ENCODE peak calls at places on chromosomes 16 and 17, in nine cellular contexts. One of them, this sample, is unnamed.

GRCh38 chr17:61335845-61336655 is 63.6 kb upstream of the TBX2 start:
- DNase-seq in fibroblast of mammary gland: peak
- DNase-seq in bronchial epithelial cell: no peak
- DNase-seq in endothelial cell: no peak
- DNase-seq in foreskin fibroblast: no peak
- DNase-seq in choroid plexus epithelial cell: peak
- DNase-seq in A549: peak
- DNase-seq in MCF 10A: peak
- DNase-seq in fibroblast of lung: peak
- DNase-seq in this sample: peak

GRCh38 chr16:53219795-53220194 is 165.0 kb downstream of the CHD9 start:
- DNase-seq in fibroblast of mammary gland: peak
- DNase-seq in bronchial epithelial cell: peak
- DNase-seq in endothelial cell: no peak
- DNase-seq in foreskin fibroblast: peak
- DNase-seq in choroid plexus epithelial cell: peak
- DNase-seq in A549: peak
- DNase-seq in MCF 10A: no peak
- DNase-seq in fibroblast of lung: peak
- DNase-seq in this sample: no peak

GRCh38 chr17:45318561-45319230 is 1.9 kb upstream of the MAP3K14 start:
- DNase-seq in fibroblast of mammary gland: no peak
- DNase-seq in bronchial epithelial cell: peak
- DNase-seq in endothelial cell: no peak
- DNase-seq in foreskin fibroblast: no peak
- DNase-seq in choroid plexus epithelial cell: no peak
- DNase-seq in A549: no peak
- DNase-seq in MCF 10A: peak
- DNase-seq in fibroblast of lung: no peak
- DNase-seq in this sample: no peak

GRCh38 chr17:10743316-10744009 is 13.6 kb upstream of the TMEM220 start:
- DNase-seq in fibroblast of mammary gland: peak
- DNase-seq in bronchial epithelial cell: peak
- DNase-seq in endothelial cell: no peak
- DNase-seq in foreskin fibroblast: no peak
- DNase-seq in choroid plexus epithelial cell: peak
- DNase-seq in A549: no peak
- DNase-seq in MCF 10A: peak
- DNase-seq in fibroblast of lung: peak
- DNase-seq in this sample: no peak

GRCh38 chr16:88439016-88439415 is 14.1 kb upstream of the ZFPM1 start:
- DNase-seq in fibroblast of mammary gland: no peak
- DNase-seq in bronchial epithelial cell: no peak
- DNase-seq in endothelial cell: no peak
- DNase-seq in foreskin fibroblast: no peak
- DNase-seq in choroid plexus epithelial cell: no peak
- DNase-seq in A549: no peak
- DNase-seq in MCF 10A: no peak
- DNase-seq in fibroblast of lung: no peak
- DNase-seq in this sample: no peak

GRCh38 chr16:22089910-22090309 is 2.4 kb upstream of the VWA3A start:
- DNase-seq in fibroblast of mammary gland: no peak
- DNase-seq in bronchial epithelial cell: no peak
- DNase-seq in endothelial cell: no peak
- DNase-seq in foreskin fibroblast: no peak
- DNase-seq in choroid plexus epithelial cell: no peak
- DNase-seq in A549: no peak
- DNase-seq in MCF 10A: no peak
- DNase-seq in fibroblast of lung: no peak
- DNase-seq in this sample: no peak

GRCh38 chr16:74477226-74477625 is 55.9 kb upstream of the CLEC18B start:
- DNase-seq in fibroblast of mammary gland: no peak
- DNase-seq in bronchial epithelial cell: no peak
- DNase-seq in endothelial cell: no peak
- DNase-seq in foreskin fibroblast: no peak
- DNase-seq in choroid plexus epithelial cell: no peak
- DNase-seq in A549: peak
- DNase-seq in MCF 10A: no peak
- DNase-seq in fibroblast of lung: no peak
- DNase-seq in this sample: peak

GRCh38 chr16:19005561-19006445 is 22.1 kb downstream of the TMC7 start:
- DNase-seq in fibroblast of mammary gland: peak
- DNase-seq in bronchial epithelial cell: peak
- DNase-seq in endothelial cell: no peak
- DNase-seq in foreskin fibroblast: peak
- DNase-seq in choroid plexus epithelial cell: no peak
- DNase-seq in A549: peak
- DNase-seq in MCF 10A: peak
- DNase-seq in fibroblast of lung: peak
- DNase-seq in this sample: no peak

GRCh38 chr17:77153487-77153886 is 12.7 kb downstream of the SEC14L1 start:
- DNase-seq in fibroblast of mammary gland: peak
- DNase-seq in bronchial epithelial cell: no peak
- DNase-seq in endothelial cell: no peak
- DNase-seq in foreskin fibroblast: no peak
- DNase-seq in choroid plexus epithelial cell: no peak
- DNase-seq in A549: no peak
- DNase-seq in MCF 10A: peak
- DNase-seq in fibroblast of lung: no peak
- DNase-seq in this sample: no peak

GRCh38 chr17:33385133-33385532 is 92.0 kb upstream of the ASIC2 start:
- DNase-seq in fibroblast of mammary gland: no peak
- DNase-seq in bronchial epithelial cell: no peak
- DNase-seq in endothelial cell: no peak
- DNase-seq in foreskin fibroblast: no peak
- DNase-seq in choroid plexus epithelial cell: no peak
- DNase-seq in A549: no peak
- DNase-seq in MCF 10A: no peak
- DNase-seq in fibroblast of lung: no peak
- DNase-seq in this sample: no peak

GRCh38 chr16:87404764-87405625 is 12.9 kb downstream of the MAP1LC3B start:
- DNase-seq in fibroblast of mammary gland: no peak
- DNase-seq in bronchial epithelial cell: no peak
- DNase-seq in endothelial cell: no peak
- DNase-seq in foreskin fibroblast: no peak
- DNase-seq in choroid plexus epithelial cell: no peak
- DNase-seq in A549: no peak
- DNase-seq in MCF 10A: no peak
- DNase-seq in fibroblast of lung: no peak
- DNase-seq in this sample: no peak

GRCh38 chr17:31802502-31802901 is 56.5 kb downstream of the COPRS start:
- DNase-seq in fibroblast of mammary gland: no peak
- DNase-seq in bronchial epithelial cell: no peak
- DNase-seq in endothelial cell: no peak
- DNase-seq in foreskin fibroblast: no peak
- DNase-seq in choroid plexus epithelial cell: peak
- DNase-seq in A549: peak
- DNase-seq in MCF 10A: no peak
- DNase-seq in fibroblast of lung: no peak
- DNase-seq in this sample: no peak

GRCh38 chr17:80244871-80245509 is 15.7 kb upstream of the RNF213 start:
- DNase-seq in fibroblast of mammary gland: no peak
- DNase-seq in bronchial epithelial cell: no peak
- DNase-seq in endothelial cell: no peak
- DNase-seq in foreskin fibroblast: no peak
- DNase-seq in choroid plexus epithelial cell: no peak
- DNase-seq in A549: no peak
- DNase-seq in MCF 10A: no peak
- DNase-seq in fibroblast of lung: no peak
- DNase-seq in this sample: no peak

GRCh38 chr17:28734712-28735241 is 6.2 kb downstream of the NEK8 start:
- DNase-seq in fibroblast of mammary gland: no peak
- DNase-seq in bronchial epithelial cell: no peak
- DNase-seq in endothelial cell: no peak
- DNase-seq in foreskin fibroblast: no peak
- DNase-seq in choroid plexus epithelial cell: no peak
- DNase-seq in A549: no peak
- DNase-seq in MCF 10A: no peak
- DNase-seq in fibroblast of lung: no peak
- DNase-seq in this sample: no peak

GRCh38 chr16:31138621-31139578 is 3.4 kb upstream of the PRSS8 start:
- DNase-seq in fibroblast of mammary gland: peak
- DNase-seq in bronchial epithelial cell: peak
- DNase-seq in endothelial cell: no peak
- DNase-seq in foreskin fibroblast: peak
- DNase-seq in choroid plexus epithelial cell: peak
- DNase-seq in A549: peak
- DNase-seq in MCF 10A: peak
- DNase-seq in fibroblast of lung: peak
- DNase-seq in this sample: no peak

GRCh38 chr17:8151641-8152111 is 528 bp downstream of the PER1 start:
- DNase-seq in fibroblast of mammary gland: peak
- DNase-seq in bronchial epithelial cell: peak
- DNase-seq in endothelial cell: peak
- DNase-seq in foreskin fibroblast: peak
- DNase-seq in choroid plexus epithelial cell: peak
- DNase-seq in A549: no peak
- DNase-seq in MCF 10A: no peak
- DNase-seq in fibroblast of lung: peak
- DNase-seq in this sample: peak

GRCh38 chr17:35780876-35781409 is 14.5 kb downstream of the MMP28 start:
- DNase-seq in fibroblast of mammary gland: no peak
- DNase-seq in bronchial epithelial cell: no peak
- DNase-seq in endothelial cell: no peak
- DNase-seq in foreskin fibroblast: no peak
- DNase-seq in choroid plexus epithelial cell: no peak
- DNase-seq in A549: no peak
- DNase-seq in MCF 10A: no peak
- DNase-seq in fibroblast of lung: no peak
- DNase-seq in this sample: no peak

GRCh38 chr16:78443300-78443604 is 343.8 kb downstream of the WWOX start:
- DNase-seq in fibroblast of mammary gland: no peak
- DNase-seq in bronchial epithelial cell: no peak
- DNase-seq in endothelial cell: no peak
- DNase-seq in foreskin fibroblast: no peak
- DNase-seq in choroid plexus epithelial cell: peak
- DNase-seq in A549: no peak
- DNase-seq in MCF 10A: no peak
- DNase-seq in fibroblast of lung: peak
- DNase-seq in this sample: no peak

GRCh38 chr17:77959926-77960521 is 1.5 kb downstream of the TNRC6C start:
- DNase-seq in fibroblast of mammary gland: peak
- DNase-seq in bronchial epithelial cell: no peak
- DNase-seq in endothelial cell: no peak
- DNase-seq in foreskin fibroblast: no peak
- DNase-seq in choroid plexus epithelial cell: peak
- DNase-seq in A549: no peak
- DNase-seq in MCF 10A: no peak
- DNase-seq in fibroblast of lung: peak
- DNase-seq in this sample: no peak

GRCh38 chr17:2634361-2634960 is 41.0 kb downstream of the PAFAH1B1 start:
- DNase-seq in fibroblast of mammary gland: peak
- DNase-seq in bronchial epithelial cell: peak
- DNase-seq in endothelial cell: no peak
- DNase-seq in foreskin fibroblast: peak
- DNase-seq in choroid plexus epithelial cell: no peak
- DNase-seq in A549: peak
- DNase-seq in MCF 10A: peak
- DNase-seq in fibroblast of lung: no peak
- DNase-seq in this sample: no peak

GRCh38 chr16:70582280-70582978 is 58.8 kb downstream of the SF3B3 start:
- DNase-seq in fibroblast of mammary gland: peak
- DNase-seq in bronchial epithelial cell: no peak
- DNase-seq in endothelial cell: no peak
- DNase-seq in foreskin fibroblast: no peak
- DNase-seq in choroid plexus epithelial cell: peak
- DNase-seq in A549: no peak
- DNase-seq in MCF 10A: no peak
- DNase-seq in fibroblast of lung: no peak
- DNase-seq in this sample: peak
- TF ChIP-seq CTCF in fibroblast of mammary gland: peak
- TF ChIP-seq CTCF in bronchial epithelial cell: peak
- TF ChIP-seq CTCF in endothelial cell: no peak
- TF ChIP-seq CTCF in foreskin fibroblast: no peak
- TF ChIP-seq CTCF in choroid plexus epithelial cell: peak
- TF ChIP-seq CTCF in A549: no peak
- TF ChIP-seq CTCF in MCF 10A: no peak
- TF ChIP-seq CTCF in fibroblast of lung: peak
- TF ChIP-seq CTCF in this sample: peak

GRCh38 chr17:27653572-27653971 is 22.6 kb downstream of the LGALS9 start:
- DNase-seq in fibroblast of mammary gland: no peak
- DNase-seq in bronchial epithelial cell: no peak
- DNase-seq in endothelial cell: no peak
- DNase-seq in foreskin fibroblast: no peak
- DNase-seq in choroid plexus epithelial cell: no peak
- DNase-seq in A549: no peak
- DNase-seq in MCF 10A: no peak
- DNase-seq in fibroblast of lung: no peak
- DNase-seq in this sample: no peak
- TF ChIP-seq CTCF in fibroblast of mammary gland: no peak
- TF ChIP-seq CTCF in bronchial epithelial cell: no peak
- TF ChIP-seq CTCF in endothelial cell: no peak
- TF ChIP-seq CTCF in foreskin fibroblast: no peak
- TF ChIP-seq CTCF in choroid plexus epithelial cell: no peak
- TF ChIP-seq CTCF in A549: no peak
- TF ChIP-seq CTCF in MCF 10A: no peak
- TF ChIP-seq CTCF in fibroblast of lung: no peak
- TF ChIP-seq CTCF in this sample: no peak

DNA sequence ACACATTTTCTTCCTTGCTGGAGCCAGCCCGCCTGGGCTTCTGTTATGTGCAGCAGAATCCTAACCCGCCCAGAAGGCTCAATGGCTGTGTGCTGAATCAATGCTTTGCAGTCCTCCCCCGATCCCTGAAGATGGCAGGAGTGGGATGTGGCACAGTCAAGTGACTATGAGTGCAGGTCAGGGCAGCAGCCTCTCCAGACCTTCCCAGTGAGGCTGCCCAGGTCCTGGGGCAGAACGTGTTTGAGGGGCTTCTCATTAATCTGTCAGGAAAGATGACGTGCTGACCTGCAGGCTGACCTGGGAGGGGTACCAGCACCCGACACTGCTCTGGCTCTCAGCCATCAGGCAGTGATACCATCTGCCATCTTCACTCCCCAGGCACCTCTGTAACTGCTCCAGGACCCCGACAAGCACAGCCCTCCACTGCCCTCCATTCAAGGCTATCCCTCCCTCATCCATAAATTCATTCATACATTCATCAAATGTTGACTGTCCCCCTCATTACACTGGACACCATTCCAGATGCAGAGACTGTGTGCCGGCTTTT is 35.1 kb downstream of the LRRC75A start:
- DNase-seq in fibroblast of mammary gland: no peak
- DNase-seq in bronchial epithelial cell: no peak
- DNase-seq in endothelial cell: no peak
- DNase-seq in foreskin fibroblast: no peak
- DNase-seq in choroid plexus epithelial cell: no peak
- DNase-seq in A549: no peak
- DNase-seq in MCF 10A: no peak
- DNase-seq in fibroblast of lung: no peak
- DNase-seq in this sample: no peak
- TF ChIP-seq CTCF in fibroblast of mammary gland: no peak
- TF ChIP-seq CTCF in bronchial epithelial cell: no peak
- TF ChIP-seq CTCF in endothelial cell: no peak
- TF ChIP-seq CTCF in foreskin fibroblast: no peak
- TF ChIP-seq CTCF in choroid plexus epithelial cell: no peak
- TF ChIP-seq CTCF in A549: no peak
- TF ChIP-seq CTCF in MCF 10A: no peak
- TF ChIP-seq CTCF in fibroblast of lung: no peak
- TF ChIP-seq CTCF in this sample: no peak

DNA sequence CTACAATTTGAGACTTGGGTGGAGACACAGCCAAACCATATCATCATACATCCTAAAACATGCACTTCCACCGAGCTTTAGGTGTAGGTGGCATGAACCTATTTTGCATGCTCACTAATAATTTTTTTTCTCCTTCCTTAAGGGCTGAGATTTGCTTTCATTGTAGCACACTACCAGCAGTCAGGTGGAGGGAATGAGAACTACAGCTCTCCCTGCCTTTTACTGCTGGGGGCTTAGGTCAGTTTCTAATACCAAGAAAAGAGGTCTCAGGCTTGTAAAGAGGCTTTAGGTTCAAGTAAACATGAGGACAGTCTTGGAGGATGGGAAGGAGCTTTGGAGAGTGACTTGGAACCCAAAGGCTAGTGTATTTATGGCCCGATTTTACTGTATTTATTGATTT is 22.0 kb downstream of the CFAP20 start:
- DNase-seq in fibroblast of mammary gland: no peak
- DNase-seq in bronchial epithelial cell: no peak
- DNase-seq in endothelial cell: no peak
- DNase-seq in foreskin fibroblast: no peak
- DNase-seq in choroid plexus epithelial cell: no peak
- DNase-seq in A549: no peak
- DNase-seq in MCF 10A: no peak
- DNase-seq in fibroblast of lung: no peak
- DNase-seq in this sample: no peak
- TF ChIP-seq CTCF in fibroblast of mammary gland: no peak
- TF ChIP-seq CTCF in bronchial epithelial cell: no peak
- TF ChIP-seq CTCF in endothelial cell: no peak
- TF ChIP-seq CTCF in foreskin fibroblast: no peak
- TF ChIP-seq CTCF in choroid plexus epithelial cell: peak
- TF ChIP-seq CTCF in A549: no peak
- TF ChIP-seq CTCF in MCF 10A: no peak
- TF ChIP-seq CTCF in fibroblast of lung: peak
- TF ChIP-seq CTCF in this sample: no peak